ENCODE peak calls at places on chromosome 3, in eight cellular contexts. T is breast epithelium; Z is heart right ventricle; C is esophagus squamous epithelium; W is CD4-positive, CD25-positive, alpha-beta regulatory T cell; M is CD4-positive, alpha-beta T cell; J is A549; Q is uterus. S is an unnamed sample.

GRCh38 chr3:44685128-44685800 is 27.2 kb upstream of the ZNF502 start:
- DNase-seq in J (no peak), M (peak; percentile 42), W (peak; percentile 5), Q (peak; percentile 63), C (no peak), Z (peak; percentile 78), T (peak; percentile 61), S (peak; percentile 9)

GRCh38 chr3:125115640-125116039 is 59.8 kb upstream of the HEG1 start:
- DNase-seq in J (no peak), Z (peak; percentile 20), T (no peak), W (no peak), C (no peak), M (no peak), Q (no peak), S (no peak)

GRCh38 chr3:188746291-188746783 is 425.4 kb upstream of the TPRG1 start:
- DNase-seq in T (no peak), C (no peak), M (no peak), Q (no peak), W (no peak), Z (no peak), J (peak; percentile 10), S (no peak)

GRCh38 chr3:38960042-38960622 is 91.6 kb downstream of the SCN11A start:
- DNase-seq in J (no peak), C (no peak), M (no peak), W (no peak), Z (no peak), T (no peak), Q (no peak), S (no peak)

GRCh38 chr3:79086514-79086913 is 681.3 kb downstream of the ROBO1 start:
- DNase-seq in J (peak; percentile 63), T (no peak), Z (peak; percentile 25), M (no peak), Q (no peak), W (no peak), C (no peak), S (no peak)

GRCh38 chr3:128783774-128784173 is 57.8 kb downstream of the RAB7A start:
- DNase-seq in W (no peak), C (no peak), T (no peak), Q (no peak), M (no peak), J (no peak), Z (peak; percentile 40), S (no peak)

GRCh38 chr3:124246949-124247348 is 255.0 kb upstream of the ROPN1 start:
- DNase-seq in T (no peak), M (no peak), J (peak; percentile 52), C (no peak), Z (no peak), Q (no peak), W (no peak), S (no peak)

GRCh38 chr3:127691494-127691893 is 18.7 kb downstream of the ABTB1 start:
- DNase-seq in W (no peak), M (no peak), Q (no peak), Z (no peak), T (no peak), C (no peak), J (no peak), S (no peak)

GRCh38 chr3:149016669-149017541 is 25.6 kb downstream of the GYG1 start:
- DNase-seq in Z (no peak), W (no peak), J (no peak), T (no peak), M (no peak), C (no peak), Q (no peak), S (no peak)

GRCh38 chr3:134755821-134756220 is 39.2 kb upstream of the EPHB1 start:
- DNase-seq in T (no peak), Z (no peak), Q (no peak), J (no peak), M (no peak), W (no peak), C (no peak), S (no peak)

GRCh38 chr3:176514297-176514696 is 683.0 kb downstream of the TBL1XR1 start:
- DNase-seq in T (no peak), Q (no peak), M (no peak), C (no peak), W (no peak), J (peak; percentile 38), Z (peak; percentile 22), S (no peak)

GRCh38 chr3:179098388-179099077 is 26.9 kb upstream of the ZMAT3 start:
- DNase-seq in J (no peak), M (no peak), Z (no peak), Q (no peak), W (no peak), C (no peak), T (no peak), S (no peak)

GRCh38 chr3:18111702-18112311 is 313.3 kb downstream of the SATB1 start:
- DNase-seq in M (no peak), T (no peak), Q (no peak), J (no peak), C (no peak), Z (no peak), W (no peak), S (no peak)

GRCh38 chr3:100361897-100362296 is 27.3 kb downstream of the NIT2 start:
- DNase-seq in W (no peak), M (no peak), J (no peak), T (no peak), Q (no peak), Z (no peak), C (no peak), S (no peak)

GRCh38 chr3:58965870-58966269 is 84.0 kb downstream of the CFAP20DC start:
- DNase-seq in Z (no peak), J (no peak), M (no peak), T (no peak), Q (no peak), C (no peak), W (no peak), S (no peak)

GRCh38 chr3:53806182-53807116 is 39.8 kb downstream of the CHDH start:
- DNase-seq in W (no peak), C (no peak), Q (no peak), J (peak; percentile 17), M (no peak), Z (peak; percentile 29), T (no peak), S (no peak)

GRCh38 chr3:32313169-32313568 is 74.7 kb downstream of the CMTM8 start:
- DNase-seq in W (no peak), C (no peak), T (no peak), Q (no peak), Z (no peak), M (no peak), J (no peak), S (no peak)

DNA sequence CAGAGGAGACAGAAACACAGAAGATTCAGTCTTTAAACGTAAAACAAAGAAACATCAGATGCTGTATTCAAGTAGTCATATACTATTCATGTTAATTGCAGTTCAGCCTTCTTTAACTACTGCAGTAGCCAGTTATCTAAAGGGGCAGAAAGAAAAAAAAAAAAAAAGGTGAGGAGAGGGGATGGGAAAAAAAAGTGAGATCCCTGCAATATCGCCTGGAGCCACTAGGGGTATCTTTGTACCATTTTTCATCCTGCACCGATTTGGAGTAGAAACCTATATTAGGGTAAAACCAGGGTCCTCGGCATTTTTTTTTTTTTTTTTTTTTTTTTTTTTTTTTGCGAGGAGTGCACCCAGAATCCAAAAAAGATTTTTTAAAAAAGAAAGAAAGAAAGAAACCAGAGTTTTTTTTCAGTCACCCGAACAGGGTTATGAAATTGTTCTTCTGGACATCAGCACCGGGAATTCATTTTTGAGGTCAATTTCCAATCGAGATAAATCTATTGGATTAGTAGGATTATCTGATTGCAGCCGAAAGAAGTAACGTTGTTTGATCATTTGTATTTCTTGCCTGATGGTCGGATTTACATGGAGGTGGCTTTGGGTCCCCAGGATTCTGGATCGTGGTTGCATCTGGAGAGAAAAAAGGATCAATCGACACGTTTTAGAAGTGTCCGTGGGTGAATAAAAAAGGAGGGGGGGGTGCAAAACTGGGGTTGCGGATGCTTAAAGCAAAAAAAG is 186.7 kb downstream of the NLGN1 start:
- DNase-seq in Q (no peak), W (no peak), J (peak; percentile 1), M (no peak), T (no peak), C (no peak), Z (peak; percentile 11), S (peak; percentile 52)
- H3K27ac ChIP-seq in Q (no peak overlapping the region), W (no peak overlapping the region), J (no peak overlapping the region), M (no peak overlapping the region), T (no peak overlapping the region), C (no peak overlapping the region), Z (no peak overlapping the region), S (peak overlapping the region; percentile 68)

GRCh38 chr3:47347217-47347801 is 33.5 kb upstream of the PTPN23 start:
- DNase-seq in M (no peak), Q (no peak), T (no peak), W (no peak), Z (no peak), J (no peak), C (no peak), S (no peak)
- H3K27ac ChIP-seq in M (no peak overlapping the region), Q (no peak overlapping the region), T (peak overlapping the region; percentile 43), W (no peak overlapping the region), Z (no peak overlapping the region), J (no peak overlapping the region), C (no peak overlapping the region), S (no peak overlapping the region)

DNA sequence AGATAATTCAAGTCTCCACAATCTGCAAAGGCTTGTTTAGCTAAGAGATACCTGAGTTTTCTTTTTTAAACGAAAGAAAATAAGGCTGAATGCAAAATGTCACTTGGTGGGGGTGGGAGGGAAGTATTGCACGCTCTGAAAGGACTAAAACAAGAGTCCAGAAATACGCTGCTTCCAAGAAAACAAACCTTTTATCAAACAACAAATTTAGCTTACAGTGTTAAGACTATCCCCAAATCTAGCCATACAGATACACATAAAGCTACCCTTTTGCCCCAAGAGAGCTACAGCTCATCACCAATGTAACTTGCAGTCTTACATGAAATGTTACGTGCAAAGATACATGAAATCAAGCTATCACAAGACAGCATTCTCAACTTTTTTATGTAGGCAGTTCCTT is 522.5 kb downstream of the FOXP1 start:
- DNase-seq in C (no peak), M (no peak), T (no peak), J (no peak), Z (no peak), Q (no peak), W (no peak), S (no peak)
- H3K27ac ChIP-seq in C (peak overlapping the region; percentile 99), M (peak overlapping the region; percentile 97), T (peak overlapping the region; percentile 98), J (peak overlapping the region; percentile 10), Z (peak overlapping the region; percentile 96), Q (peak overlapping the region; percentile 98), W (peak overlapping the region; percentile 96), S (peak overlapping the region; percentile 46)

DNA sequence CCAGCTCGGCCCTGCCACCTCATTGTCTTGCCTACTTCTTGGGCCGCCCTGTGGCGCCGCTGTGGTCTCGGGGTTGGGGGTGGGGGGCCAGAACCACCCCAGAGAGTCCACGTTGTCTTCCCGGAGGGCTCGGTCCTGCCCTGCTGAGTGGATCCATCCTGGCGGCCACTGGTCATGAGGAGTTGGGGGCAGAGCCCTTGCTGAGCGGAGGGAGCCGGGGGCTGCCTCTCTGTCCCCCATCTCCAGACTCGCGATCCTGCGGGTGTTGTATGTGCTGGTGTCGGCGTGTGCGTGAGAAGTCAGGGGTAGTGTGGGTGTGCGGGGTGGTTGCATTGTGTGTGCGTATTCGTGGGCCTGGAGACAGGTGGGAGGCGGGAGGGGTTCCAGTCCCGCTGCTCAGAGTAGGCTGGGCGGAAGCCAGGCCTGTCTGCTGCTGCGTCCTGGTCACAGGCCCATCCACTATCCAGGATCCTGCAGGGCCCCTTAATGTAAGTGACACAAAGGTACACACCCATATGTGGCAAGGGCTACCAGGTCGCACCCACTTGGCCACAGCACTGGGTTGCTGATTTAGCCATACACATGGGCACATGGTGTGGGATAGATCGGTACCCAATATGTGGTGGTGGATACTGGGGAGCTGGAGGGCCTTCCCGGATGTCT is 30.7 kb downstream of the NBEAL2 start:
- DNase-seq in W (no peak), M (no peak), J (no peak), T (peak; percentile 49), Q (peak; percentile 26), Z (no peak), C (no peak), S (no peak)
- H3K27ac ChIP-seq in W (peak overlapping the region; percentile 61), M (peak overlapping the region; percentile 50), J (no peak overlapping the region), T (peak overlapping the region; percentile 85), Q (peak overlapping the region; percentile 83), Z (peak overlapping the region; percentile 89), C (peak overlapping the region; percentile 84), S (peak overlapping the region; percentile 64)